ENCODE peak calls at places on chromosomes 6 and 20, in seven cellular contexts. K, V, R, Q, X, S and D are unnamed samples.

GRCh38 chr6:85641916-85642773 is 541 bp downstream of the SYNCRIP start:
- DNase-seq in S (peak), Q (peak), R (peak), K (peak), V (peak), X (peak), D (peak)

GRCh38 chr20:1688886-1689538 is 31.4 kb upstream of the SIRPG start:
- DNase-seq in V (no peak), S (no peak), Q (no peak), R (no peak), X (no peak), K (no peak), D (no peak)

GRCh38 chr20:63133481-63134091 is 82.3 kb downstream of the YTHDF1 start:
- DNase-seq in K (peak), S (no peak), R (no peak), V (no peak), Q (no peak), X (no peak), D (no peak)

GRCh38 chr6:130675072-130675471 is 152.1 kb upstream of the SMLR1 start:
- DNase-seq in K (no peak), V (no peak), X (peak), S (no peak), Q (no peak), R (no peak), D (no peak)

GRCh38 chr6:158004696-158005095 is 23.0 kb downstream of the SYNJ2 start:
- DNase-seq in R (no peak), V (no peak), X (no peak), S (peak), K (peak), Q (no peak), D (no peak)

GRCh38 chr20:53510704-53511103 is 82.9 kb downstream of the ZNF217 start:
- DNase-seq in Q (no peak), K (no peak), V (no peak), R (no peak), X (no peak), S (no peak), D (no peak)

GRCh38 chr6:137417411-137417810 is 76.8 kb downstream of the OLIG3 start:
- DNase-seq in S (no peak), X (peak), K (no peak), Q (no peak), R (no peak), V (no peak), D (no peak)

GRCh38 chr6:126886106-126886505 is 232.4 kb upstream of the RSPO3 start:
- DNase-seq in S (no peak), R (no peak), K (no peak), X (peak), V (no peak), Q (no peak), D (no peak)

GRCh38 chr20:58825450-58825849 is 25.3 kb downstream of the GNAS-AS1 start:
- DNase-seq in S (no peak), K (no peak), V (no peak), R (no peak), Q (no peak), X (no peak), D (no peak)

GRCh38 chr6:1118287-1118647 is 193.6 kb upstream of the FOXQ1 start:
- DNase-seq in V (no peak), Q (no peak), K (no peak), X (no peak), R (no peak), S (no peak), D (no peak)

GRCh38 chr6:129598244-129599187 is 111.5 kb downstream of the ARHGAP18 start:
- DNase-seq in Q (peak), K (no peak), X (peak), R (peak), V (no peak), S (no peak), D (peak)

GRCh38 chr20:41287327-41287726 is 30.2 kb downstream of the ZHX3 start:
- DNase-seq in K (no peak), Q (no peak), V (no peak), S (no peak), X (peak), R (no peak), D (no peak)

GRCh38 chr6:18155273-18155863 is at the start of gene KDM1B:
- DNase-seq in X (peak), K (peak), V (no peak), Q (peak), S (peak), R (peak), D (peak)

GRCh38 chr6:44828780-44829179 is 441.3 kb downstream of the CDC5L start:
- DNase-seq in V (no peak), S (no peak), K (no peak), X (no peak), R (no peak), Q (no peak), D (no peak)

GRCh38 chr6:88120635-88121034 is 45.5 kb downstream of the CNR1 start:
- DNase-seq in X (no peak), V (no peak), S (no peak), Q (no peak), R (no peak), K (no peak), D (no peak)

GRCh38 chr6:118875672-118876071 is 18.3 kb upstream of the ASF1A start:
- DNase-seq in R (no peak), Q (no peak), V (no peak), X (no peak), K (no peak), S (no peak), D (no peak)

GRCh38 chr6:57180596-57180995 is 8.5 kb downstream of the BAG2 start:
- DNase-seq in S (no peak), V (no peak), R (no peak), X (no peak), K (no peak), Q (no peak), D (no peak)
- H3K27ac ChIP-seq in S (no peak), V (no peak), R (no peak), X (peak), K (no peak), Q (no peak), D (no peak)

GRCh38 chr6:134230087-134230717 is 87.7 kb downstream of the SGK1 start:
- DNase-seq in K (no peak), S (no peak), Q (no peak), V (no peak), R (peak), X (no peak), D (no peak)
- H3K27ac ChIP-seq in K (no peak), S (no peak), Q (no peak), V (no peak), R (peak), X (no peak), D (no peak)

GRCh38 chr6:167817016-167817415 is 9.7 kb upstream of the AFDN start:
- DNase-seq in S (no peak), Q (no peak), R (no peak), X (no peak), V (no peak), K (no peak), D (no peak)

GRCh38 chr6:167824591-167825041 is 2.1 kb upstream of the AFDN start:
- DNase-seq in Q (no peak), K (no peak), S (no peak), R (no peak), X (peak), V (peak), D (no peak)

GRCh38 chr6:167815296-167815980 is 11.3 kb upstream of the AFDN start:
- DNase-seq in K (no peak), X (no peak), R (no peak), V (no peak), Q (no peak), S (no peak), D (no peak)

GRCh38 chr6:167817729-167818128 is 9.0 kb upstream of the AFDN start:
- DNase-seq in R (no peak), Q (no peak), V (no peak), K (no peak), S (no peak), X (no peak), D (no peak)

GRCh38 chr6:167819640-167820039 is 7.1 kb upstream of the AFDN start:
- DNase-seq in S (no peak), Q (no peak), R (no peak), X (no peak), V (no peak), K (no peak), D (no peak)
- H3K27ac ChIP-seq in S (no peak), Q (no peak), R (no peak), X (no peak), V (no peak), K (no peak), D (no peak)

DNA sequence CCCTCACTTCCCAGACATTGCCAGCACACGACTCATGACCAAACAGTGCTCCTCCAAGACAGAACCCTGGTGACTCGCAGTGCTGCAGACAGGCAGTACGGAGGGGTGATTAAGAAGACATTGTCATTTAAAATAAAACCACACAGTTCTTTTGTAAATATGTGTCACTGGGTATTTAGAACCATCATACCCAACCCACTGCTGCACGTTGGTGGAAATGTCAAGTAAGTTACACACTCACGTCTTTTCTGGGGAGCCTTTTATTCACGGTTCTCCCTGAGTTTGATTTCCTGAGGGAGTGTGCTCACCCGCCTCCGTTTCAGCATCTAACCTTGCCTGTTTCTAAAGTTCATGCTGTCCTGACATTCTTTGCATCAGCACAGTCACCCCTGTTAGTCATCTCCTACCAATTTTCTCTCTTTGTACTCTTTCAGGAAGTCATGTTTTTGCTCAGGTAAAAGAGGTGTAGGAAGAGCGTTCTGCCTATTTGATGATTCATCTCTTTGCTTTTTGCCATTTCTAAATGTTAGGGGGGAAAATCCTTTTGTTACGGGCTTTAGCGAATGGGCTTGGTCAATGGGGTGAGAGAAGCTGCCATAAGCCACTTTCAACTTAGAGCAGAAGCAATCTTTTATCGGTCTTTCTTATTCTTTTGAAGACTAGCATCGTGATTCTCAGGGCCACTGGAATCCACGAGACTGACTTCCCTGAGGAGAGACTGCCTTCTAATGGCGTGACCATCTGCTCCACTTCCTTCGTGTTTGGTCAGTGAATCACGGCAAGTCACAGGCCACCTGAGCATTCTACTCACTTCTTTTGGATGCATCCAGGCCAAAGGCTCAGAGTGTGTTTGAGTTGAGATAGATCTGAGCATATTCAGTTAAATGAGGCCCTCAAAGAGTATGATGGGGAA is 512.8 kb upstream of the JARID2 start:
- DNase-seq in Q (no peak), S (no peak), K (peak), V (no peak), X (peak), R (no peak), D (no peak)
- H3K27ac ChIP-seq in Q (no peak), S (no peak), K (peak), V (no peak), X (peak), R (no peak), D (no peak)

DNA sequence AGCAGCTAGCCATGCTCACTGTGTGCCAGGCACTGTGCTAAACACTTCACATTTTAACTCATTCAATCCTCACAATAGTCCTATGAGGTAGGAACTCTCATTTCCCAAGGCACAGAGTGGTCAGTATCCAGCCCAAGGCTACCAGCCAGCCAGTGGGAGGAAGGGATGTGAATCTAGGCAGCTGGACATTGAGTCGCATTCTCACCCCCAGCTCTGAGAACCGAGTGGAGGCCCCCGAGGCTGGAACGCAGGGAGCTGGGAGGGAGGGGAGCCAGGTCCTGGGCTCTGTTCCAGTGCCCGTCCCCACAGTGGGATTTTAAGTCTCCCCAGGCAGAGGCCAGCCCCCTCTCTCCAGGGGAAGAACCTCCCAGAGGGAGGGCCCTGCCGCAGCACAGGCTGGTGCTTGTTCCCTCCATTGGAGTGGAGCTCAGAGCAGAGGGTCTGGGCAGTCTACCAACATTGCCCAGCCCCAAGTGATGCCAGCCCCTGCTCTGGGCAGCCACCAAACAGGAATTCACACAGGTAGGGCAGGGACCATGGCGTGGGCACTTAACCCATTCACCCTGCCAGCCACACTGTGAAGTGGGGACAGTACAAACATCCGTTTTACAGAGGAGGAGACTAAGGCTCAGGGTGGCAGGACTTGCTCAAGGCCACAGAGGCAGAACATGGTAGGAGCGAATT is 131.3 kb downstream of the CEBPB start:
- DNase-seq in S (peak), X (peak), V (no peak), K (peak), R (no peak), Q (peak), D (no peak)
- H3K27ac ChIP-seq in S (peak), X (peak), V (no peak), K (peak), R (no peak), Q (peak), D (no peak)

DNA sequence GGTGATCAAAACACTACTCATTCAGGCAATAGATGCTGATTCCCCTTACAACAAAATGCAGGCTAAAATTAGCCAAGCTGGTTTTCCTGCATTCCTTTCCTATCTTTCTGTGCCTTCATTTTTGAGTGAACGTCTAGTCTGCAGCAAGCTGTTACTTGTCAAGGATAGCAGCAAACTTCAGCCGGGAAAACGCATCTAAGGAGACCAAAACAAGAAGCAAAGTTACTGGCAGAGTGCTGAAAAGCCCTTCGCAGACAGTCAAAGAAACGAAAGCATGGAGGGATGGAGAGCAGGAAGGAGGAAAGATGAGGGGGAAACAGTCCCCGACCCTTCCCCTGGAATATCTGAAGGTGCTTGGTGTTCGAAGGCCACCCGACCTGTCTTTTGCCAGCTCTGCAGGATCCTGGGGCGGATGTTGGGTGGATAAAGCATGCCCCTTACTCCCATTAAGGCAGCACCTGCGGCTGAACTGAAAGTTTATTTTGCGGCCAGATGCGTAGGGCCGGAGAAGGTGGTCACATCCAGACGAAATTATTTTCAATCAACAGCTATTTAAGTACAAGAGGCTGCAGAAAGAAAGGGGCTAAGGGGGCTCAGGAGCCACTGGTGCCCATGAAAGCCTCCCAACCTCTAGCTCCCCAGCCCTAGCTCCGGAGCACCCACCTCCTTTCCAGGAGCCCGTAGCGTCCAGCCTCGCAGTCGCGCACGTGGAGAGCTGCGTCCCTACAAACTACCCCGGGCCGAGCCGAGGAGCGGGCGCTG is 538 bp downstream of the FERMT1 start:
- DNase-seq in S (no peak), K (peak), V (no peak), R (no peak), Q (no peak), X (peak), D (no peak)
- H3K27ac ChIP-seq in S (peak), K (peak), V (no peak), R (no peak), Q (no peak), X (no peak), D (no peak)

DNA sequence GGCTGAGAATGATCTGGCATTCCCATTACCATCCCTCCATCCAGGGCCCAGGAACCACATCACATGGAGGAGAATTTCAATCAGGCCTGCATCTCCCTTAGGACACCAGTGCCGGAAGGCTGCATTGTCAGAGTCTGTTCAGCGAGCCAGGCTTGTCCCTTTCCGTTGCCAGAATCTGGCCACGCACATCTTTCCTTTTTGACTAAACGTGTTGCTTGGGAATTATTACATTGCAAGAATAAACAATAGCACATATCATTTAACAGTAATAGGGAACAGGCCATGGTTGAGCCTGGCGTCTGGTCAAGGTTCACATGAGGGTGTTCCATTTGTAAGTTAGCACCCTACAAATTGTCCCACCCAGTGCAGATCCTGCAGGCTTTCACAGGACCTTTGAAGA is 42.8 kb downstream of the SOBP start:
- DNase-seq in R (no peak), S (no peak), X (no peak), V (peak), Q (no peak), K (no peak), D (no peak)
- H3K27ac ChIP-seq in R (no peak), S (no peak), X (no peak), V (no peak), Q (peak), K (no peak), D (no peak)

GRCh38 chr6:6661684-6662083 is 73.2 kb downstream of the LY86 start:
- DNase-seq in R (no peak), S (no peak), Q (peak), K (no peak), X (peak), V (peak), D (no peak)
- H3K27ac ChIP-seq in R (no peak), S (no peak), Q (no peak), K (no peak), X (no peak), V (no peak), D (peak)

DNA sequence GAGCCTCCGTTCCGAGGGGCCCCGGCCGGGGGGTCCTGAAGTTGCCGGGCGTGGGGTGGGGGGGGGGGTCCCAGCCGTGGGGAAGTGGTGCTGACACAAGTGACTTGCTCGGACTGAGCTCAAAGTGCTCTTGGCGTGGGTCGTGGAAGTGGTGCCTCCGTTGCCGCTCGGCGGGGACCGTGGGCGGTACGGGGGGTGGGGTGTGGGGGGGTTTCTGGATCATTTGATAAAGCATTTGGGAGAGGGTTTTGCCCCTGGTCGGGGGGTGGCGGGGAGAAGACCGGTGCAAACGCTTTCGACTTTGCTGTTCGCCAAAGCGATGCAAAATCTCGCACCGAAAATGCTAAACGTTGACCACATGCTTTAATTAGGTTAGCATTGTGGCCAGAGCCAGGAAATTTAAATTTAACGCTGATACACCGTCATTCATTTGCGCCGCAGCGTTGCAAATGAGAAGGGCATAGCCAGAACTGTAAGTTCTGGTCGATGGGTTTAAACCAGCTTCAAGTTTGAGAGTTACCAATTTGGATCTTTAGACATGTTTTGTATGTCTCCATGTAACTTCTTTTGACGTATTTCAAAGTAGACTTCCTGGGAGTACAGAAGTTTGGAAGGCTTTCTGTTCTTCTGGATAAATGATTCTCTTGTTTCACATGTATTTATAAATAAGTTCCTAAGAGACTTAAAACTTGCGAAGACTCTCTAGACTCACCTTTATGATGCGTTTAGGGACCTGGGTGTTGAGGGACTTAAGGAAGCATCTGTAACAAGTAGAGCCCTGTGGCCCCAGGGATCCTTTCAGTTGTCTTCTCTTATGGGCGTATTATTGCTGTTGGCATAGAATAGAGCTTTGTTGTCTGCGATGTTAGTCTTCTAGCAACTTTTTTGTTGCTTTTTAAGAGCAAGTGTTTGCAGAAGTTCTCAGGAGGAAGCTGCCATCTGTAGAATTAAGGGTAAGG is 1.0 kb downstream of the CDYL start:
- DNase-seq in X (peak), R (peak), V (no peak), K (no peak), Q (no peak), S (no peak), D (peak)
- H3K27ac ChIP-seq in X (peak), R (peak), V (no peak), K (peak), Q (no peak), S (no peak), D (peak)